ENCODE peak calls at places on chromosomes 1 and 21, in five cellular contexts. B, I, W, F and N are unnamed samples.

GRCh38 chr1:92486251-92487077 is at the start of gene GFI1:
- ATAC-seq in I (peak), B (peak), W (no peak), F (no peak), N (peak)

GRCh38 chr1:227774051-227774720 is 39.0 kb downstream of the SNAP47 start:
- ATAC-seq in W (no peak), B (peak), I (no peak), F (no peak), N (peak)

GRCh38 chr1:20095564-20096434 is 23.5 kb downstream of the PLA2G2D start:
- ATAC-seq in W (peak), I (no peak), F (no peak), B (no peak), N (no peak)

GRCh38 chr1:151853411-151853930 is at the start of gene THEM5:
- ATAC-seq in I (peak), W (no peak), B (no peak), F (no peak), N (no peak)

GRCh38 chr1:107776898-107777663 is 187.9 kb downstream of the VAV3 start:
- ATAC-seq in W (no peak), B (no peak), F (no peak), I (peak), N (no peak)

GRCh38 chr1:36008546-36009197 is 75.2 kb upstream of the TEKT2 start:
- ATAC-seq in F (peak), B (no peak), I (no peak), W (no peak), N (peak)

GRCh38 chr1:37739222-37739621 is 25.7 kb downstream of the EPHA10 start:
- ATAC-seq in W (no peak), F (peak), B (no peak), I (peak), N (peak)

GRCh38 chr1:165851034-165851658 is 23.7 kb downstream of the UCK2 start:
- ATAC-seq in I (peak), F (peak), B (no peak), W (no peak), N (peak)

GRCh38 chr1:99560192-99561040 is 85.5 kb upstream of the PALMD start:
- ATAC-seq in W (no peak), I (no peak), B (no peak), F (no peak), N (no peak)

GRCh38 chr1:193437785-193438184 is 251.4 kb upstream of the B3GALT2 start:
- ATAC-seq in I (peak), W (no peak), B (no peak), F (no peak), N (peak)

GRCh38 chr1:228986093-228986904 is 251.0 kb downstream of the RHOU start:
- ATAC-seq in F (no peak), I (no peak), W (no peak), B (peak), N (no peak)

GRCh38 chr1:154999651-155000474 is 2.7 kb upstream of the ZBTB7B start:
- ATAC-seq in F (no peak), W (no peak), I (peak), B (no peak), N (peak)

GRCh38 chr1:163980391-163980790 is 578.6 kb upstream of the PBX1 start:
- ATAC-seq in W (no peak), I (no peak), B (no peak), F (no peak), N (no peak)

GRCh38 chr1:99481391-99481996 is 164.4 kb upstream of the PALMD start:
- ATAC-seq in B (no peak), F (peak), W (no peak), I (peak), N (no peak)

GRCh38 chr1:232628335-232629214 is 1.4 kb downstream of the SIPA1L2 start:
- ATAC-seq in W (no peak), B (no peak), I (no peak), F (no peak), N (peak)

GRCh38 chr1:24110642-24111263 is 1.2 kb downstream of the MYOM3 start:
- ATAC-seq in B (peak), I (no peak), F (no peak), W (no peak), N (no peak)

GRCh38 chr1:70745199-70745598 is 302.4 kb downstream of the PTGER3 start:
- ATAC-seq in B (no peak), W (no peak), F (no peak), I (peak), N (no peak)

GRCh38 chr21:45080232-45080631 is 5.9 kb downstream of the ADARB1 start:
- ATAC-seq in F (no peak), W (no peak), B (no peak), I (no peak), N (no peak)

GRCh38 chr1:236795757-236796719 is 946 bp downstream of the MTR start:
- ATAC-seq in I (peak), B (peak), W (no peak), F (peak), N (peak)

GRCh38 chr1:201718346-201719202 is 110.4 kb upstream of the IPO9 start:
- ATAC-seq in W (no peak), B (no peak), I (no peak), F (no peak), N (no peak)

GRCh38 chr1:244965182-244965581 is 100.8 kb upstream of the HNRNPU start:
- ATAC-seq in F (no peak), W (no peak), B (no peak), I (no peak), N (no peak)

GRCh38 chr1:156462954-156463795 is 37.4 kb downstream of the MEF2D start:
- ATAC-seq in I (no peak), B (no peak), W (no peak), F (no peak), N (no peak)

GRCh38 chr1:67818162-67818561 is 15.1 kb downstream of the GNG12 start:
- ATAC-seq in B (no peak), F (no peak), W (no peak), I (peak), N (no peak)

GRCh38 chr1:220696863-220697231 is 6.7 kb downstream of the C1orf115 start:
- ATAC-seq in B (peak), W (no peak), I (no peak), F (no peak), N (no peak)

GRCh38 chr1:63922848-63923247 is 149.0 kb downstream of the ROR1 start:
- ATAC-seq in W (no peak), I (no peak), F (no peak), B (peak), N (no peak)

GRCh38 chr1:6027591-6027990 is 18.1 kb upstream of the KCNAB2 start:
- ATAC-seq in W (no peak), I (peak), B (no peak), F (no peak), N (peak)

GRCh38 chr1:8134546-8135235 is 108.6 kb upstream of the ERRFI1 start:
- ATAC-seq in B (no peak), W (no peak), F (no peak), I (no peak), N (no peak)

GRCh38 chr1:63545780-63546179 is 22.5 kb downstream of the EFCAB7 start:
- ATAC-seq in W (no peak), I (no peak), B (no peak), F (no peak), N (no peak)

GRCh38 chr1:39690943-39691382 is 270 bp downstream of the HPCAL4 start:
- ATAC-seq in F (no peak), B (no peak), I (no peak), W (no peak), N (peak)

GRCh38 chr1:153680120-153680403 is 1.6 kb downstream of the NPR1 start:
- ATAC-seq in W (no peak), I (no peak), B (no peak), F (no peak), N (no peak)

GRCh38 chr1:93033785-93034184 is 45.3 kb upstream of the MTF2 start:
- ATAC-seq in I (peak), F (no peak), W (no peak), B (no peak), N (peak)

GRCh38 chr1:178126261-178126660 is 32.4 kb downstream of the RASAL2 start:
- ATAC-seq in F (peak), B (no peak), W (no peak), I (no peak), N (no peak)

GRCh38 chr1:147292635-147293251 is 50.3 kb downstream of the CHD1L start:
- ATAC-seq in F (peak), B (no peak), I (no peak), W (no peak), N (peak)

GRCh38 chr1:72178266-72178665 is 104.1 kb downstream of the NEGR1 start:
- ATAC-seq in I (no peak), F (peak), W (no peak), B (no peak), N (no peak)

GRCh38 chr1:112368198-112368597 is 27.8 kb upstream of the CTTNBP2NL start:
- ATAC-seq in I (no peak), B (no peak), W (no peak), F (no peak), N (no peak)

GRCh38 chr1:209657140-209657879 is 5.1 kb upstream of the LAMB3 start:
- ATAC-seq in W (no peak), F (peak), I (peak), B (no peak), N (peak)

GRCh38 chr1:113714606-113715269 is 44.5 kb downstream of the PHTF1 start:
- ATAC-seq in B (no peak), F (no peak), W (no peak), I (no peak), N (no peak)

GRCh38 chr1:27137544-27138075 is 17.3 kb downstream of the SLC9A1 start:
- ATAC-seq in B (peak), W (peak), F (no peak), I (no peak), N (peak)

GRCh38 chr1:26353976-26354820 is at the start of gene CRYBG2:
- ATAC-seq in F (peak), I (no peak), B (no peak), W (no peak), N (no peak)

GRCh38 chr1:201259476-201260235 is 23.6 kb upstream of the PKP1 start:
- ATAC-seq in W (peak), I (no peak), F (no peak), B (peak), N (no peak)